ENCODE peak calls at places on chromosome 1, in ten cellular contexts. U is left ventricle myocardium inferior, K is breast epithelium, V is OCI-LY7, B is GM23338, M is brain microvascular endothelial cell, Y is tibial artery, W is heart right ventricle, C is AG04450, S is hepatocyte. J is an unnamed sample.

GRCh38 chr1:187513190-187513589 is 684.4 kb downstream of the PLA2G4A start:
- DNase-seq in W (no peak), B (no peak), Y (no peak), U (no peak), V (no peak), S (no peak), M (no peak), K (no peak), C (no peak), J (no peak)

GRCh38 chr1:175131100-175131499 is 61.5 kb downstream of the KIAA0040 start:
- DNase-seq in U (no peak), V (no peak), K (no peak), S (no peak), Y (no peak), W (no peak), C (no peak), B (no peak), M (no peak), J (no peak)

GRCh38 chr1:151037032-151037431 is 646 bp downstream of the BNIPL start:
- DNase-seq in V (no peak), S (no peak), W (no peak), M (no peak), Y (no peak), B (no peak), U (no peak), K (no peak), C (no peak), J (no peak)

GRCh38 chr1:3614755-3615742 is 3.7 kb upstream of the MEGF6 start:
- DNase-seq in K (no peak), S (peak; percentile 50), U (no peak), M (no peak), Y (no peak), B (peak; percentile 71), W (no peak), V (peak; percentile 18), C (no peak), J (no peak)

GRCh38 chr1:72827285-72827684 is 544.9 kb upstream of the NEGR1 start:
- DNase-seq in M (peak; percentile 45), K (no peak), V (no peak), U (no peak), B (no peak), Y (no peak), S (no peak), C (no peak), W (no peak), J (no peak)

GRCh38 chr1:153168686-153169085 is 18.0 kb upstream of the SPRR2G start:
- DNase-seq in S (no peak), Y (no peak), K (no peak), U (no peak), C (no peak), V (no peak), B (no peak), W (no peak), M (no peak), J (no peak)

GRCh38 chr1:44780583-44781121 is 5.3 kb downstream of the RPS8 start:
- DNase-seq in Y (no peak), C (no peak), S (no peak), M (no peak), K (no peak), U (no peak), W (no peak), V (no peak), B (peak; percentile 38), J (peak; percentile 43)

GRCh38 chr1:30518696-30519095 is 204.7 kb downstream of the MATN1 start:
- DNase-seq in V (no peak), M (no peak), Y (no peak), B (no peak), W (no peak), U (no peak), K (no peak), C (no peak), S (no peak), J (no peak)

GRCh38 chr1:59034925-59035324 is 251.1 kb upstream of the JUN start:
- DNase-seq in S (no peak), Y (no peak), K (no peak), W (no peak), V (no peak), U (no peak), C (no peak), B (no peak), M (no peak), J (no peak)

GRCh38 chr1:221774054-221774842 is 32.4 kb upstream of the DUSP10 start:
- DNase-seq in Y (no peak), C (no peak), U (no peak), M (no peak), W (no peak), V (no peak), S (peak; percentile 12), K (no peak), B (no peak), J (no peak)

GRCh38 chr1:38929054-38929453 is 12.6 kb downstream of the RHBDL2 start:
- DNase-seq in C (no peak), B (peak; percentile 13), U (no peak), M (no peak), W (peak; percentile 11), K (no peak), V (no peak), S (no peak), Y (no peak), J (no peak)

GRCh38 chr1:109775408-109775807 is 11.7 kb upstream of the EPS8L3 start:
- DNase-seq in M (no peak), W (no peak), U (no peak), C (no peak), S (no peak), Y (no peak), V (no peak), B (no peak), K (no peak), J (no peak)

GRCh38 chr1:183822081-183822611 is 17.2 kb downstream of the RGL1 start:
- DNase-seq in Y (no peak), U (no peak), M (no peak), C (no peak), S (no peak), K (no peak), W (no peak), V (no peak), B (no peak), J (peak; percentile 52)

GRCh38 chr1:32100359-32100758 is 7.5 kb upstream of the KPNA6 start:
- DNase-seq in M (peak; percentile 75), W (peak; percentile 36), U (peak; percentile 41), B (no peak), S (no peak), Y (peak; percentile 49), K (no peak), C (no peak), V (no peak), J (peak; percentile 63)

GRCh38 chr1:19450811-19451564 is 34.4 kb downstream of the CAPZB start:
- DNase-seq in Y (peak; percentile 63), V (no peak), S (peak; percentile 54), U (no peak), B (no peak), M (peak; percentile 92), K (no peak), C (peak; percentile 94), W (no peak), J (no peak)

DNA sequence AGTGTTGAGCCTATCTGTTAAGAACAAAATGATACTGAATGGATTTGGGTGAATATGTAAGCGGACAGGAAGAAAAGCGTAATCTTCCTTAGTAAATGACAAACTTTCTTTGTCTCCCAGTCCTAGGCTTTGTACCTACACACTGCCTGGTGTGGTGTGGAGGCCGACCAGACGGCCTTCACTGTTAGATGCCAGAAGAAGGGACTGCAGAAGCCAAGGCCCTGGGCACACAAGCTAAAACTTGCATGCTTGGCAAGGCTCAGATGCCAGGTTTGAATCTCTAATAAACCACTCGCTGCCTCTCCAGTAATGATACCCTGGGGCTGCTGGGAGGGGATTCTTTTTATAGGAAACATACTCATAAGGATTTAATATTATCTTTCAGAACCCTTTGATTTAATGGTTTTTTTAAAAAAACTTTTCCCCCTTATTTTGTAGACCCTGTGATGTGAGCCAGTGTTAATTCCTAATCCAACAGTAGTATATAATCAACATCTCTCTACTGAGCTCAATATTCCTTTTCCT is 263.8 kb downstream of the PTPRC start:
- DNase-seq in U (no peak), M (no peak), B (peak; percentile 5), Y (no peak), V (no peak), S (no peak), W (peak; percentile 8), C (no peak), K (peak; percentile 55), J (no peak)
- H3K4me3 ChIP-seq in U (no peak overlapping the region), M (no peak overlapping the region), B (no peak overlapping the region), Y (no peak overlapping the region), V (no peak overlapping the region), S (no peak overlapping the region), W (no peak overlapping the region), C (no peak overlapping the region), K (peak overlapping the region; percentile 29), J (no peak overlapping the region)

GRCh38 chr1:207279683-207280082 is 41.8 kb upstream of the CD55 start:
- DNase-seq in B (no peak), S (no peak), C (no peak), V (no peak), Y (no peak), W (no peak), U (no peak), M (no peak), K (no peak), J (peak; percentile 59)

GRCh38 chr1:207282496-207283380 is 38.7 kb upstream of the CD55 start:
- DNase-seq in B (no peak), C (no peak), S (no peak), M (no peak), W (no peak), U (no peak), V (no peak), Y (no peak), K (no peak), J (no peak)

GRCh38 chr1:207283421-207283820 is 38.1 kb upstream of the CD55 start:
- DNase-seq in B (no peak), Y (no peak), S (no peak), K (no peak), W (no peak), U (no peak), M (no peak), C (no peak), V (no peak), J (no peak)

GRCh38 chr1:207284209-207284892 is 37.1 kb upstream of the CD55 start:
- DNase-seq in U (no peak), W (no peak), B (no peak), V (no peak), S (peak; percentile 17), K (no peak), M (no peak), Y (no peak), C (no peak), J (no peak)

GRCh38 chr1:207282049-207282448 is 39.4 kb upstream of the CD55 start:
- DNase-seq in M (no peak), U (no peak), S (no peak), Y (no peak), W (no peak), C (no peak), B (no peak), V (no peak), K (no peak), J (no peak)
- H3K27ac ChIP-seq in M (peak overlapping the region; percentile 72), U (peak overlapping the region; percentile 47), S (peak overlapping the region; percentile 66), Y (no peak overlapping the region), W (peak overlapping the region; percentile 69), C (no peak overlapping the region), B (no peak overlapping the region), V (no peak overlapping the region), K (peak overlapping the region; percentile 55), J (no peak overlapping the region)

GRCh38 chr1:65812065-65812464 is 19.4 kb downstream of the PDE4B start:
- DNase-seq in K (no peak), M (peak; percentile 86), V (no peak), S (no peak), B (peak; percentile 30), C (peak; percentile 72), Y (peak; percentile 32), W (no peak), U (peak; percentile 12), J (no peak)
- H3K4me3 ChIP-seq in K (no peak overlapping the region), M (no peak overlapping the region), V (no peak overlapping the region), S (no peak overlapping the region), B (no peak overlapping the region), C (peak overlapping the region; percentile 47), Y (no peak overlapping the region), W (no peak overlapping the region), U (no peak overlapping the region), J (no peak overlapping the region)

GRCh38 chr1:155773221-155773620 is 83.8 kb downstream of the GON4L start:
- DNase-seq in V (no peak), S (no peak), B (no peak), C (no peak), M (no peak), K (no peak), Y (no peak), U (no peak), W (no peak), J (no peak)
- H3K27ac ChIP-seq in V (no peak overlapping the region), S (peak overlapping the region; percentile 63), B (no peak overlapping the region), C (no peak overlapping the region), M (no peak overlapping the region), K (no peak overlapping the region), Y (no peak overlapping the region), U (no peak overlapping the region), W (no peak overlapping the region), J (no peak overlapping the region)